ENCODE peak calls at places on chromosome 2, in four cellular contexts. N is K562, M is HepG2, W is NT2/D1. Z is an unnamed sample.

GRCh38 chr2:85996591-85996990 is 107.8 kb upstream of the ST3GAL5 start:
- DNase-seq in N (peak), M (no peak), W (no peak), Z (no peak)

GRCh38 chr2:73069855-73070650 is 1.5 kb downstream of the SFXN5 start:
- DNase-seq in N (peak), M (peak), W (no peak), Z (no peak)

GRCh38 chr2:97868986-97869721 is 126.6 kb downstream of the TMEM131 start:
- DNase-seq in N (no peak), M (peak), W (peak), Z (peak)

GRCh38 chr2:395886-396285 is 108.0 kb upstream of the ALKAL2 start:
- DNase-seq in N (no peak), M (no peak), W (no peak), Z (no peak)

GRCh38 chr2:171762879-171763573 is 75.8 kb downstream of the DYNC1I2 start:
- DNase-seq in N (no peak), M (peak), W (no peak), Z (no peak)

GRCh38 chr2:118251427-118251826 is 163.2 kb downstream of the INSIG2 start:
- DNase-seq in N (no peak), M (no peak), W (peak), Z (no peak)

GRCh38 chr2:153222231-153223165 is 256.1 kb downstream of the RPRM start:
- DNase-seq in N (no peak), M (no peak), W (no peak), Z (no peak)

GRCh38 chr2:229445501-229446294 is 174.6 kb upstream of the PID1 start:
- DNase-seq in N (no peak), M (no peak), W (no peak), Z (no peak)

GRCh38 chr2:131093066-131093842 is at the start of gene FAM168B:
- DNase-seq in N (peak), M (peak), W (peak), Z (peak)

GRCh38 chr2:190529486-190530104 is 4.9 kb downstream of the NEMP2 start:
- DNase-seq in N (no peak), M (no peak), W (no peak), Z (no peak)

GRCh38 chr2:241269707-241270520 is 45.6 kb downstream of the HDLBP start:
- DNase-seq in N (no peak), M (no peak), W (no peak), Z (no peak)

GRCh38 chr2:66201242-66201641 is 233.7 kb upstream of the MEIS1 start:
- DNase-seq in N (no peak), M (no peak), W (no peak), Z (no peak)

GRCh38 chr2:111946294-111947114 is 48.1 kb downstream of the MERTK start:
- DNase-seq in N (no peak), M (peak), W (no peak), Z (peak)

GRCh38 chr2:88148929-88149438 is 21.1 kb upstream of the FABP1 start:
- DNase-seq in N (no peak), M (no peak), W (no peak), Z (no peak)

GRCh38 chr2:48377646-48378045 is 152.3 kb upstream of the STON1 start:
- DNase-seq in N (no peak), M (no peak), W (no peak), Z (no peak)

GRCh38 chr2:10552220-10552870 is 104.2 kb upstream of the ODC1 start:
- DNase-seq in N (no peak), M (no peak), W (no peak), Z (no peak)

GRCh38 chr2:167890739-167891138 is 356.7 kb downstream of the STK39 start:
- DNase-seq in N (no peak), M (no peak), W (no peak), Z (no peak)

GRCh38 chr2:197486175-197486574 is 13.5 kb downstream of the HSPD1 start:
- DNase-seq in N (no peak), M (no peak), W (no peak), Z (no peak)

GRCh38 chr2:28751956-28752607 is 452 bp downstream of the PPP1CB start:
- DNase-seq in N (no peak), M (no peak), W (peak), Z (no peak)

DNA sequence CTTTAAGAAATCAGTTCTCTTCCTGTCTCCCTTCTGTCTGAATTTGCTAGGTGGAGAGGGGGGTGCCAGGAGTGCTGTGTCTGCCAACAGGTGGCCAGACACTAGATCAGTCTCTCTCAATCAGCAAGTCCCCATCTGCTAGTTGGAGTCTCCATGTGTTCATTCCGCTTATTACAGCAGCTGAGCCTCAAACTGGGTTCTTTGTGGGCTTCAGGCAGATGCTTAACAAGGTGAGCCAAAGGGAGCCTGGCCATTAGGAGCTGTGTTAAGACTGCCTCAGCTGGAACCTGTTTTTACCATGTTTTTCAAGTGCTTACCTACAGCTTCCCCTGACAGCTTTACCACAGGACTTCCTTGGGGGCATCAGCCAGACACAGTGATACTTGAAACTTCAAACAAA is 401.9 kb downstream of the LRP1B start:
- DNase-seq in N (no peak), M (no peak), W (no peak), Z (no peak)
- TF ChIP-seq ZNF274 in N (no peak), M (no peak), W (no peak), Z (no peak)

GRCh38 chr2:127218843-127219715 is 1.0 kb downstream of the CYP27C1 start:
- DNase-seq in N (no peak), M (no peak), W (no peak), Z (no peak)
- TF ChIP-seq ZNF274 in N (no peak), M (no peak), W (no peak), Z (no peak)

DNA sequence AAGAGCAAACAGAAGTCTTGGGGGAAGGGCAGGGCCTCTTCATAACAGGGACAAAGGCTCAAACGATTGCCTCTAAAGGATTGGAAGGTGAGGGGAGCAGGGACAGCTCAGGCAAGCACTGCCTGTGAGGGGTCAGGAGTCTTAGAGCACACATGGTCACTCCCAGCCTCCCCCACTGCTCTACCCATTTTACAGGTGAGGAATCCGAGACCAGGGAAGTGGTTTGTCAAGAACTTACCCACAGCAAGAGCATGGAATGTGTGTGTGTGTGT is 24.4 kb downstream of the CIB4 start:
- DNase-seq in N (no peak), M (no peak), W (no peak), Z (no peak)
- TF ChIP-seq ZNF274 in N (no peak), M (no peak), W (no peak), Z (no peak)

GRCh38 chr2:101706819-101707177 is 9.3 kb downstream of the MAP4K4 start:
- DNase-seq in N (no peak), M (no peak), W (no peak), Z (no peak)
- TF ChIP-seq ZNF274 in N (no peak), M (no peak), W (no peak), Z (no peak)

DNA sequence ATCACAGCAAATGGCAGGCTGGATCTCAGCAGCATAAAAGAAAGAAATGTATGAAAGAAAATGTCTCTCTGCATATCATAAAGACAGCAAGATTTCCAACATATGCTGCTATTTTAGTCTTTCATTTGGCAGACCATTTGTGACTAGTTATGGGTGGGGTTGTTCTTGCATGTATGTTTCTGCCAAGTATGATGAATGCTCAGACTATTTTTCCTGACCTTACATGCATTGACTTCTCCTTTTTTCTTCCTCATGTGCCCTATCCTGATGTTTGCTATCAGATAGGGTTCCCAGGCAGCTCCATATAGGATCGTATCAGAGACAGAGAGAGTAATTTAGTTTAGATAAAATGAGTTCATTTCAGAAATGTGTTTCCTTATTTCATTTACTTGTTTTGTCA is 58.4 kb upstream of the PARD3B start:
- DNase-seq in N (no peak), M (no peak), W (no peak), Z (no peak)
- TF ChIP-seq ZNF274 in N (no peak), M (no peak), W (no peak), Z (no peak)

GRCh38 chr2:74081030-74081429 is 66.7 kb downstream of the BOLA3 start:
- DNase-seq in N (no peak), M (no peak), W (no peak), Z (no peak)
- TF ChIP-seq ZNF274 in N (no peak), M (no peak), W (no peak), Z (no peak)

DNA sequence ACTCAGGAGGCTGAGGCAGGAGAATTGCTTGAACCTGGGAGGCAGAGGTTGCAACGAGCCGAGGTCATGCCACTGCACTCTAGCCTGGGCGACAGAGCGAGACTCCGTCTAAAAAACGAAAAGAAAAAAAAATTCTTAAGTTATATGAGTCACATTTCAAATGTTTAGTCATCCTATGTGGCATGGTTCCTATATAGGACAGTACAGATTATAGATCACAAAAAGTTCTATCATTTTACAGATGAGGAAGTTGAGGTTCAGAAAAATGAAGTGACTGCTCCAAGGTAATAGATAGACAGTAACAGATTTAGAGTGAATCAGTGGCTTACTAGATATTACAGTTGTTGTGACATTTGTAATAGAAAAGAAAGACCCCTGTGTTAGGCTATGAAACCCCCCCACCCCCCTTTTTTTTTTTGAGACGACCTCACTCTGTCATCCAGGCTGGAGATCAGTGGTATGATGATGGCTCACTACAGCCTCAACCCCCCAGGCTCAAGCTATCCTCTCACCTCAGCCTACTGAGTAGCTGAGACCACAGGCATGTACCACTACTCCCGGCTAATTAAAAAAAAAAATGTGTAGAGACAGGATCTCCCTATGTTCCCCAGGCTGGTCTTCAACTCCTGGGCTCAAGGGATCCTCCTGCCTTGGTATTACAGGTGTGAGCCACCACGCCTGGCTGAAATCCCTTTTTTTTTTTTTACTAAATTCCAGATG is 22.7 kb downstream of the PTPN4 start:
- DNase-seq in N (no peak), M (no peak), W (no peak), Z (no peak)
- TF ChIP-seq ZNF274 in N (no peak), M (no peak), W (no peak), Z (no peak)

DNA sequence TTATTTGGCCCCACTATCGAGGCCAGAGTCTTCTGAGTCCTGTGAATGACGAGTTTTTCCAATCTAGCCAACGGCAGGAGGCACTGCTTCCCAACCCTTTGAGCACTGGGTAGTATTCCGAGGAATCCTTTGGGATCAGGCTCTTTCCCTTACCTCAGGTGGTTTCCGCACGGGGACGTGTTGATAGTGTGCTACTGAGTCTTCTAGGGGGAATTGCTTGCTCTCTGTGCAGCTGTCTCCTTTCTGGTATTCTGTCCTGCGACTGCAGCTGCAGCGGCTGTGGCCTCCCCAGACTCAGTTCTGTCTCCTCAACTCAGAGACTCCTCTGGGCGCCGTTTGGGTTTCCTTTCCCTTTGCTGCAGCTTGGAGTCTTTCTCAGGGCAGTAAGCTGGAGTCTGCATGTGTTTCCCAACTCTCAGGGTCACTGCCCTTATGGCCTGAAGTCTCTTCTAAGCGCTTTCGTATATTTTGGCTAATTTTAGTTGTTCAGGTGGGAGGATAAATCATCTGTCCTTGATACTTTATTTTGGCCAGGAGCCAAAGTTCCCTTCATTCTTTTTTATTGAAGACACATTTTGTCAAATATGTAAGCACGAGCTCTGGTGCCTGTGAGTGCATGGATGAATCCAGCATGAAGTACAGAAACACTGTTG is 118.4 kb downstream of the MAP4K4 start:
- DNase-seq in N (no peak), M (no peak), W (no peak), Z (no peak)
- TF ChIP-seq ZNF274 in N (no peak), M (no peak), W (no peak), Z (no peak)

GRCh38 chr2:75465317-75465998 is 95.3 kb downstream of the EVA1A start:
- DNase-seq in N (no peak), M (peak), W (no peak), Z (no peak)
- TF ChIP-seq ZNF274 in N (no peak), M (no peak), W (no peak), Z (no peak)

DNA sequence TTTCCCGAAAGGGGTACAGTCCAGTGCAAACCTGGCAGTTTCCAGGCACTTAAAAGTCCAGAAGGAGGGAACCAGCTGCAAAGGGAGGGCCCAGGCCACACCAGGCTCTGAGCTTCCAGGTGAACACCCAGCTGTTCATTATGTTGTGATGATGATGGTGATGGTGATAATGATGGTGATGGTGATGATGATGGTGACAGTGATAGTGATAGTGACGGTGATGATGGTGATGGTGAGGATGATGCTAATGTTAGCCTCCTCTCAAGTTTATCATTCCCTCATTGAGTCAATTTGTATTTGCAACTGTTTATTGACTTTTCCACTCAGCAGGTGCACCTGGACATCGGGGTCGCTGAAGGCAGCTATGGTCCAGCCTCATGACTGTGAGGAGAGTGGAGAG is 199.4 kb upstream of the ID2 start:
- DNase-seq in N (no peak), M (no peak), W (no peak), Z (no peak)
- TF ChIP-seq ZNF274 in N (no peak), M (no peak), W (no peak), Z (no peak)

Z was measured in HCT116.